ENCODE peak calls at places on chromosomes 2 and 18, in nine cellular contexts. One of them, this sample, is unnamed.
A peak's percentile ranks its signal among the peaks of the same experiment; 100 is the strongest.

GRCh38 chr18:35683021-35683420 is 101.5 kb downstream of the GALNT1 start:
- DNase-seq in T-helper 1 cell: no peak
- DNase-seq in T-cell: no peak
- DNase-seq in H7: no peak
- DNase-seq in esophagus squamous epithelium: no peak
- DNase-seq in KBM-7: no peak
- DNase-seq in stimulated activated CD8-positive, alpha-beta memory T cell treated with anti-CD3 and anti-CD28 coated beads, Interleukin-15, amount 100 ng/mL, for 24 hours: no peak
- DNase-seq in psoas muscle: no peak
- DNase-seq in lower lobe of right lung: no peak
- DNase-seq in this sample: no peak

GRCh38 chr18:65567372-65567771 is 183.4 kb upstream of the CDH7 start:
- DNase-seq in H7: no peak
- DNase-seq in lower lobe of right lung: no peak
- DNase-seq in T-helper 1 cell: no peak
- DNase-seq in KBM-7: no peak
- DNase-seq in psoas muscle: no peak
- DNase-seq in stimulated activated CD8-positive, alpha-beta memory T cell treated with anti-CD3 and anti-CD28 coated beads, Interleukin-15, amount 100 ng/mL, for 24 hours: no peak
- DNase-seq in esophagus squamous epithelium: no peak
- DNase-seq in T-cell: no peak
- DNase-seq in this sample: no peak

GRCh38 chr2:176895158-176895557 is 317.4 kb upstream of the HNRNPA3 start:
- DNase-seq in stimulated activated CD8-positive, alpha-beta memory T cell treated with anti-CD3 and anti-CD28 coated beads, Interleukin-15, amount 100 ng/mL, for 24 hours: no peak
- DNase-seq in H7: no peak
- DNase-seq in KBM-7: no peak
- DNase-seq in T-cell: no peak
- DNase-seq in psoas muscle: no peak
- DNase-seq in esophagus squamous epithelium: no peak
- DNase-seq in T-helper 1 cell: no peak
- DNase-seq in lower lobe of right lung: no peak
- DNase-seq in this sample: no peak

GRCh38 chr18:21203096-21203495 is 38.9 kb upstream of the GREB1L start:
- DNase-seq in KBM-7: no peak
- DNase-seq in T-helper 1 cell: no peak
- DNase-seq in stimulated activated CD8-positive, alpha-beta memory T cell treated with anti-CD3 and anti-CD28 coated beads, Interleukin-15, amount 100 ng/mL, for 24 hours: no peak
- DNase-seq in T-cell: no peak
- DNase-seq in lower lobe of right lung: no peak
- DNase-seq in psoas muscle: no peak
- DNase-seq in H7: no peak
- DNase-seq in esophagus squamous epithelium: no peak
- DNase-seq in this sample: no peak

GRCh38 chr2:149466635-149467034 is 120.9 kb downstream of the MMADHC start:
- DNase-seq in psoas muscle: no peak
- DNase-seq in stimulated activated CD8-positive, alpha-beta memory T cell treated with anti-CD3 and anti-CD28 coated beads, Interleukin-15, amount 100 ng/mL, for 24 hours: no peak
- DNase-seq in lower lobe of right lung: no peak
- DNase-seq in KBM-7: no peak
- DNase-seq in H7: no peak
- DNase-seq in T-helper 1 cell: no peak
- DNase-seq in esophagus squamous epithelium: no peak
- DNase-seq in T-cell: no peak
- DNase-seq in this sample: no peak

GRCh38 chr18:35588995-35589394 is 7.5 kb downstream of the GALNT1 start:
- DNase-seq in lower lobe of right lung: no peak
- DNase-seq in H7: peak; percentile 68
- DNase-seq in stimulated activated CD8-positive, alpha-beta memory T cell treated with anti-CD3 and anti-CD28 coated beads, Interleukin-15, amount 100 ng/mL, for 24 hours: no peak
- DNase-seq in T-helper 1 cell: no peak
- DNase-seq in esophagus squamous epithelium: no peak
- DNase-seq in KBM-7: no peak
- DNase-seq in T-cell: no peak
- DNase-seq in psoas muscle: no peak
- DNase-seq in this sample: no peak

GRCh38 chr2:68009526-68009925 is 53.3 kb downstream of the C1D start:
- DNase-seq in T-cell: no peak
- DNase-seq in KBM-7: no peak
- DNase-seq in stimulated activated CD8-positive, alpha-beta memory T cell treated with anti-CD3 and anti-CD28 coated beads, Interleukin-15, amount 100 ng/mL, for 24 hours: no peak
- DNase-seq in T-helper 1 cell: no peak
- DNase-seq in esophagus squamous epithelium: no peak
- DNase-seq in H7: no peak
- DNase-seq in lower lobe of right lung: no peak
- DNase-seq in psoas muscle: no peak
- DNase-seq in this sample: no peak

GRCh38 chr2:203394519-203395227 is 66.5 kb downstream of the ABI2 start:
- DNase-seq in stimulated activated CD8-positive, alpha-beta memory T cell treated with anti-CD3 and anti-CD28 coated beads, Interleukin-15, amount 100 ng/mL, for 24 hours: no peak
- DNase-seq in KBM-7: no peak
- DNase-seq in H7: peak; percentile 36
- DNase-seq in esophagus squamous epithelium: no peak
- DNase-seq in T-cell: no peak
- DNase-seq in T-helper 1 cell: no peak
- DNase-seq in lower lobe of right lung: no peak
- DNase-seq in psoas muscle: no peak
- DNase-seq in this sample: no peak

GRCh38 chr2:177727577-177728351 is 335.2 kb downstream of the AGPS start:
- DNase-seq in lower lobe of right lung: no peak
- DNase-seq in H7: no peak
- DNase-seq in stimulated activated CD8-positive, alpha-beta memory T cell treated with anti-CD3 and anti-CD28 coated beads, Interleukin-15, amount 100 ng/mL, for 24 hours: no peak
- DNase-seq in T-cell: no peak
- DNase-seq in psoas muscle: no peak
- DNase-seq in KBM-7: no peak
- DNase-seq in esophagus squamous epithelium: no peak
- DNase-seq in T-helper 1 cell: no peak
- DNase-seq in this sample: no peak

GRCh38 chr2:26463252-26464207 is 14.4 kb downstream of the OTOF start:
- DNase-seq in esophagus squamous epithelium: no peak
- DNase-seq in lower lobe of right lung: peak; percentile 41
- DNase-seq in T-cell: no peak
- DNase-seq in stimulated activated CD8-positive, alpha-beta memory T cell treated with anti-CD3 and anti-CD28 coated beads, Interleukin-15, amount 100 ng/mL, for 24 hours: no peak
- DNase-seq in KBM-7: no peak
- DNase-seq in H7: peak; percentile 87
- DNase-seq in psoas muscle: no peak
- DNase-seq in T-helper 1 cell: no peak
- DNase-seq in this sample: no peak

GRCh38 chr2:142339261-142339660 is 208.4 kb upstream of the LRP1B start:
- DNase-seq in esophagus squamous epithelium: no peak
- DNase-seq in T-helper 1 cell: no peak
- DNase-seq in stimulated activated CD8-positive, alpha-beta memory T cell treated with anti-CD3 and anti-CD28 coated beads, Interleukin-15, amount 100 ng/mL, for 24 hours: no peak
- DNase-seq in H7: no peak
- DNase-seq in KBM-7: no peak
- DNase-seq in lower lobe of right lung: no peak
- DNase-seq in psoas muscle: no peak
- DNase-seq in T-cell: no peak
- DNase-seq in this sample: no peak

GRCh38 chr2:237715459-237715947 is 83.1 kb upstream of the RBM44 start:
- DNase-seq in KBM-7: no peak
- DNase-seq in H7: peak; percentile 65
- DNase-seq in stimulated activated CD8-positive, alpha-beta memory T cell treated with anti-CD3 and anti-CD28 coated beads, Interleukin-15, amount 100 ng/mL, for 24 hours: no peak
- DNase-seq in T-helper 1 cell: no peak
- DNase-seq in esophagus squamous epithelium: no peak
- DNase-seq in psoas muscle: no peak
- DNase-seq in T-cell: no peak
- DNase-seq in lower lobe of right lung: no peak
- DNase-seq in this sample: no peak

GRCh38 chr2:1237785-1238184 is 175.5 kb upstream of the TPO start:
- DNase-seq in T-cell: no peak
- DNase-seq in stimulated activated CD8-positive, alpha-beta memory T cell treated with anti-CD3 and anti-CD28 coated beads, Interleukin-15, amount 100 ng/mL, for 24 hours: no peak
- DNase-seq in psoas muscle: no peak
- DNase-seq in H7: no peak
- DNase-seq in KBM-7: no peak
- DNase-seq in lower lobe of right lung: no peak
- DNase-seq in esophagus squamous epithelium: no peak
- DNase-seq in T-helper 1 cell: no peak
- DNase-seq in this sample: no peak

GRCh38 chr2:106531676-106532075 is 44.5 kb downstream of the CD8B2 start:
- DNase-seq in H7: no peak
- DNase-seq in stimulated activated CD8-positive, alpha-beta memory T cell treated with anti-CD3 and anti-CD28 coated beads, Interleukin-15, amount 100 ng/mL, for 24 hours: no peak
- DNase-seq in KBM-7: no peak
- DNase-seq in T-helper 1 cell: no peak
- DNase-seq in psoas muscle: no peak
- DNase-seq in esophagus squamous epithelium: no peak
- DNase-seq in T-cell: no peak
- DNase-seq in lower lobe of right lung: no peak
- DNase-seq in this sample: no peak

GRCh38 chr2:137741963-137742362 is 222.3 kb upstream of the HNMT start:
- DNase-seq in KBM-7: no peak
- DNase-seq in T-cell: no peak
- DNase-seq in T-helper 1 cell: no peak
- DNase-seq in stimulated activated CD8-positive, alpha-beta memory T cell treated with anti-CD3 and anti-CD28 coated beads, Interleukin-15, amount 100 ng/mL, for 24 hours: no peak
- DNase-seq in lower lobe of right lung: no peak
- DNase-seq in psoas muscle: no peak
- DNase-seq in esophagus squamous epithelium: no peak
- DNase-seq in H7: no peak
- DNase-seq in this sample: no peak

GRCh38 chr2:50328680-50329079 is 703.3 kb downstream of the NRXN1 start:
- DNase-seq in T-cell: no peak
- DNase-seq in KBM-7: no peak
- DNase-seq in H7: no peak
- DNase-seq in esophagus squamous epithelium: no peak
- DNase-seq in lower lobe of right lung: no peak
- DNase-seq in T-helper 1 cell: no peak
- DNase-seq in psoas muscle: no peak
- DNase-seq in stimulated activated CD8-positive, alpha-beta memory T cell treated with anti-CD3 and anti-CD28 coated beads, Interleukin-15, amount 100 ng/mL, for 24 hours: no peak
- DNase-seq in this sample: no peak

GRCh38 chr2:69260666-69261065 is 126.4 kb downstream of the GFPT1 start:
- DNase-seq in H7: no peak
- DNase-seq in stimulated activated CD8-positive, alpha-beta memory T cell treated with anti-CD3 and anti-CD28 coated beads, Interleukin-15, amount 100 ng/mL, for 24 hours: no peak
- DNase-seq in psoas muscle: no peak
- DNase-seq in T-helper 1 cell: no peak
- DNase-seq in T-cell: no peak
- DNase-seq in esophagus squamous epithelium: no peak
- DNase-seq in lower lobe of right lung: no peak
- DNase-seq in KBM-7: no peak
- DNase-seq in this sample: no peak

GRCh38 chr18:48711651-48712486 is 173.0 kb downstream of the CTIF start:
- DNase-seq in psoas muscle: peak; percentile 43
- DNase-seq in T-helper 1 cell: peak; percentile 13
- DNase-seq in KBM-7: peak; percentile 26
- DNase-seq in stimulated activated CD8-positive, alpha-beta memory T cell treated with anti-CD3 and anti-CD28 coated beads, Interleukin-15, amount 100 ng/mL, for 24 hours: no peak
- DNase-seq in lower lobe of right lung: no peak
- DNase-seq in T-cell: no peak
- DNase-seq in H7: peak; percentile 84
- DNase-seq in esophagus squamous epithelium: no peak
- DNase-seq in this sample: no peak

GRCh38 chr2:239811001-239811798 is 213.9 kb downstream of the NDUFA10 start:
- DNase-seq in T-helper 1 cell: no peak
- DNase-seq in T-cell: no peak
- DNase-seq in KBM-7: no peak
- DNase-seq in esophagus squamous epithelium: no peak
- DNase-seq in H7: no peak
- DNase-seq in psoas muscle: no peak
- DNase-seq in lower lobe of right lung: no peak
- DNase-seq in stimulated activated CD8-positive, alpha-beta memory T cell treated with anti-CD3 and anti-CD28 coated beads, Interleukin-15, amount 100 ng/mL, for 24 hours: no peak
- DNase-seq in this sample: no peak

GRCh38 chr2:34570266-34570872 is 971.3 kb upstream of the FAM98A start:
- DNase-seq in lower lobe of right lung: no peak
- DNase-seq in KBM-7: peak; percentile 30
- DNase-seq in H7: peak; percentile 2
- DNase-seq in esophagus squamous epithelium: no peak
- DNase-seq in stimulated activated CD8-positive, alpha-beta memory T cell treated with anti-CD3 and anti-CD28 coated beads, Interleukin-15, amount 100 ng/mL, for 24 hours: no peak
- DNase-seq in T-cell: no peak
- DNase-seq in T-helper 1 cell: no peak
- DNase-seq in psoas muscle: no peak
- DNase-seq in this sample: no peak

GRCh38 chr2:195594916-195595694 is 61.9 kb upstream of the SLC39A10 start:
- DNase-seq in psoas muscle: no peak
- DNase-seq in H7: no peak
- DNase-seq in esophagus squamous epithelium: no peak
- DNase-seq in KBM-7: no peak
- DNase-seq in lower lobe of right lung: no peak
- DNase-seq in T-helper 1 cell: no peak
- DNase-seq in T-cell: no peak
- DNase-seq in stimulated activated CD8-positive, alpha-beta memory T cell treated with anti-CD3 and anti-CD28 coated beads, Interleukin-15, amount 100 ng/mL, for 24 hours: no peak
- DNase-seq in this sample: no peak

GRCh38 chr2:32788106-32788505 is 158.6 kb upstream of the LTBP1 start:
- DNase-seq in H7: no peak
- DNase-seq in psoas muscle: no peak
- DNase-seq in T-helper 1 cell: no peak
- DNase-seq in T-cell: no peak
- DNase-seq in stimulated activated CD8-positive, alpha-beta memory T cell treated with anti-CD3 and anti-CD28 coated beads, Interleukin-15, amount 100 ng/mL, for 24 hours: no peak
- DNase-seq in esophagus squamous epithelium: no peak
- DNase-seq in KBM-7: no peak
- DNase-seq in lower lobe of right lung: no peak
- DNase-seq in this sample: no peak

GRCh38 chr18:79625924-79626561 is 53.6 kb upstream of the CTDP1 start:
- DNase-seq in lower lobe of right lung: no peak
- DNase-seq in KBM-7: no peak
- DNase-seq in H7: no peak
- DNase-seq in T-cell: no peak
- DNase-seq in stimulated activated CD8-positive, alpha-beta memory T cell treated with anti-CD3 and anti-CD28 coated beads, Interleukin-15, amount 100 ng/mL, for 24 hours: no peak
- DNase-seq in T-helper 1 cell: no peak
- DNase-seq in psoas muscle: no peak
- DNase-seq in esophagus squamous epithelium: no peak
- DNase-seq in this sample: no peak

GRCh38 chr2:86028763-86029381 is 76.8 kb downstream of the POLR1A start:
- DNase-seq in T-cell: no peak
- DNase-seq in KBM-7: no peak
- DNase-seq in lower lobe of right lung: no peak
- DNase-seq in esophagus squamous epithelium: no peak
- DNase-seq in H7: no peak
- DNase-seq in T-helper 1 cell: no peak
- DNase-seq in psoas muscle: peak; percentile 85
- DNase-seq in stimulated activated CD8-positive, alpha-beta memory T cell treated with anti-CD3 and anti-CD28 coated beads, Interleukin-15, amount 100 ng/mL, for 24 hours: no peak
- DNase-seq in this sample: no peak

GRCh38 chr2:168851674-168852320 is 38.4 kb downstream of the SPC25 start:
- DNase-seq in T-helper 1 cell: no peak
- DNase-seq in lower lobe of right lung: no peak
- DNase-seq in esophagus squamous epithelium: no peak
- DNase-seq in H7: no peak
- DNase-seq in KBM-7: peak; percentile 41
- DNase-seq in T-cell: no peak
- DNase-seq in stimulated activated CD8-positive, alpha-beta memory T cell treated with anti-CD3 and anti-CD28 coated beads, Interleukin-15, amount 100 ng/mL, for 24 hours: no peak
- DNase-seq in psoas muscle: peak; percentile 26
- DNase-seq in this sample: no peak

GRCh38 chr2:157903626-157904025 is 27.5 kb upstream of the ACVR1 start:
- DNase-seq in lower lobe of right lung: no peak
- DNase-seq in H7: no peak
- DNase-seq in stimulated activated CD8-positive, alpha-beta memory T cell treated with anti-CD3 and anti-CD28 coated beads, Interleukin-15, amount 100 ng/mL, for 24 hours: no peak
- DNase-seq in esophagus squamous epithelium: no peak
- DNase-seq in T-cell: no peak
- DNase-seq in T-helper 1 cell: no peak
- DNase-seq in psoas muscle: no peak
- DNase-seq in KBM-7: no peak
- DNase-seq in this sample: no peak